ENCODE peak calls at places on chromosomes 3 and 15, in eight cellular contexts. F is A549, C is heart left ventricle, J is GM12891, G is prostate gland, T is breast epithelium, N is adrenal gland, U is IMR-90. X is an unnamed sample.

GRCh38 chr3:63791974-63792373 is 27.1 kb upstream of the C3orf49 start:
- DNase-seq in G (no peak), J (no peak), C (no peak), T (no peak), U (peak), F (peak), N (no peak), X (no peak)

GRCh38 chr3:13178107-13178506 is 104.9 kb upstream of the IQSEC1 start:
- DNase-seq in F (no peak), T (peak), N (no peak), G (no peak), U (no peak), J (no peak), C (no peak), X (no peak)

GRCh38 chr3:71542548-71543370 is 40.8 kb downstream of the FOXP1 start:
- DNase-seq in N (peak), U (peak), G (peak), C (peak), F (peak), T (peak), J (no peak), X (peak)

GRCh38 chr3:30847589-30847988 is 46.9 kb downstream of the GADL1 start:
- DNase-seq in T (no peak), F (no peak), J (no peak), G (no peak), N (no peak), U (no peak), C (no peak), X (no peak)

GRCh38 chr3:190458040-190458439 is 8.3 kb upstream of the TMEM207 start:
- DNase-seq in G (no peak), U (no peak), C (no peak), F (peak), T (no peak), J (no peak), N (no peak), X (no peak)

GRCh38 chr15:99502182-99502581 is 63.6 kb upstream of the MEF2A start:
- DNase-seq in F (no peak), T (no peak), C (no peak), N (no peak), G (no peak), U (no peak), J (no peak), X (peak)

GRCh38 chr3:160180581-160181216 is 44.5 kb upstream of the C3orf80 start:
- DNase-seq in G (peak), C (no peak), U (no peak), J (no peak), F (no peak), T (no peak), N (no peak), X (no peak)

GRCh38 chr3:155908086-155908485 is 37.6 kb downstream of the GMPS start:
- DNase-seq in G (no peak), U (no peak), C (no peak), F (no peak), N (no peak), J (no peak), T (no peak), X (no peak)

GRCh38 chr3:126449621-126450051 is 26.1 kb downstream of the ZXDC start:
- DNase-seq in C (peak), G (no peak), J (no peak), F (no peak), U (no peak), T (no peak), N (no peak), X (no peak)

GRCh38 chr3:4841783-4842440 is 137.3 kb upstream of the BHLHE40 start:
- DNase-seq in N (no peak), F (no peak), J (no peak), T (no peak), C (no peak), G (no peak), U (peak), X (no peak)

GRCh38 chr15:45307230-45307924 is 55.3 kb downstream of the SLC28A2 start:
- DNase-seq in F (peak), J (no peak), T (no peak), C (no peak), U (peak), N (no peak), G (peak), X (no peak)

GRCh38 chr3:36175113-36175812 is 205.0 kb upstream of the STAC start:
- DNase-seq in J (no peak), U (no peak), T (no peak), F (no peak), C (no peak), N (no peak), G (no peak), X (no peak)

GRCh38 chr3:39447637-39448483 is 19.6 kb upstream of the MOBP start:
- DNase-seq in U (peak), T (no peak), J (peak), F (peak), G (peak), C (peak), N (peak), X (no peak)

GRCh38 chr3:58353722-58354553 is 21.2 kb downstream of the PXK start:
- DNase-seq in G (no peak), C (no peak), J (no peak), T (no peak), N (no peak), F (no peak), U (peak), X (no peak)

GRCh38 chr3:16455001-16455400 is 58.5 kb downstream of the RFTN1 start:
- DNase-seq in T (no peak), G (no peak), J (no peak), U (no peak), F (no peak), C (no peak), N (no peak), X (no peak)

GRCh38 chr3:171186383-171186782 is 159.9 kb upstream of the SLC2A2 start:
- DNase-seq in N (no peak), F (no peak), J (no peak), G (no peak), T (no peak), U (no peak), C (no peak), X (no peak)

GRCh38 chr3:94787734-94788133 is 724.9 kb downstream of the NSUN3 start:
- DNase-seq in N (no peak), T (no peak), F (no peak), U (no peak), C (no peak), J (no peak), G (no peak), X (no peak)

GRCh38 chr3:14151471-14152083 is 26.7 kb downstream of the TMEM43 start:
- DNase-seq in J (no peak), F (no peak), G (no peak), T (no peak), C (no peak), N (no peak), U (no peak), X (no peak)

GRCh38 chr15:62584301-62585235 is 419.5 kb upstream of the C2CD4B start:
- DNase-seq in F (no peak), U (no peak), G (no peak), C (no peak), T (no peak), J (no peak), N (no peak), X (no peak)

GRCh38 chr3:18080198-18080689 is 337.8 kb upstream of the TBC1D5 start:
- DNase-seq in N (no peak), J (no peak), F (no peak), T (no peak), U (peak), G (no peak), C (no peak), X (no peak)

GRCh38 chr3:194129581-194130133 is 6.3 kb upstream of the HES1 start:
- DNase-seq in F (no peak), J (no peak), C (no peak), U (no peak), G (no peak), N (no peak), T (no peak), X (no peak)

GRCh38 chr3:14223595-14223994 is 45.0 kb downstream of the LSM3 start:
- DNase-seq in G (no peak), U (no peak), T (no peak), N (no peak), J (no peak), F (no peak), C (no peak), X (no peak)

GRCh38 chr3:23664459-23664858 is 141.3 kb upstream of the UBE2E1 start:
- DNase-seq in U (peak), T (no peak), C (no peak), F (no peak), N (no peak), G (no peak), J (no peak), X (no peak)

GRCh38 chr15:77048135-77048866 is 22.6 kb downstream of the TSPAN3 start:
- DNase-seq in N (no peak), F (no peak), C (no peak), U (peak), G (no peak), T (no peak), J (no peak), X (no peak)

GRCh38 chr3:25151497-25151896 is 276.6 kb upstream of the RARB start:
- DNase-seq in N (no peak), G (peak), F (no peak), J (no peak), C (no peak), U (no peak), T (no peak), X (no peak)

GRCh38 chr3:127544806-127545545 is 45.6 kb downstream of the TPRA1 start:
- DNase-seq in U (no peak), J (no peak), F (no peak), C (no peak), T (no peak), G (no peak), N (no peak), X (no peak)

GRCh38 chr3:195041871-195042740 is 228.9 kb downstream of the XXYLT1 start:
- DNase-seq in U (no peak), J (no peak), F (no peak), T (peak), N (no peak), G (no peak), C (no peak), X (no peak)

GRCh38 chr3:56870436-56870835 is 68.7 kb upstream of the ARHGEF3 start:
- DNase-seq in J (no peak), C (no peak), G (no peak), U (peak), T (no peak), N (no peak), F (no peak), X (no peak)

GRCh38 chr15:40469776-40470390 is 901 bp upstream of the CHST14 start:
- DNase-seq in C (no peak), J (no peak), N (no peak), U (peak), F (no peak), G (no peak), T (no peak), X (no peak)

GRCh38 chr15:64581408-64581761 is 121.0 kb downstream of the ZNF609 start:
- DNase-seq in J (no peak), U (no peak), C (no peak), N (no peak), T (no peak), G (no peak), F (no peak), X (no peak)
- TF ChIP-seq POLR2A in J (no peak), U (no peak), C (no peak), N (no peak), T (no peak), G (no peak), F (no peak), X (no peak)

GRCh38 chr3:111932962-111933361 is 45.9 kb upstream of the ABHD10 start:
- DNase-seq in U (no peak), G (no peak), C (no peak), F (no peak), T (no peak), J (no peak), N (no peak), X (no peak)
- TF ChIP-seq POLR2A in U (no peak), G (no peak), C (no peak), F (no peak), T (no peak), J (no peak), N (no peak), X (no peak)

DNA sequence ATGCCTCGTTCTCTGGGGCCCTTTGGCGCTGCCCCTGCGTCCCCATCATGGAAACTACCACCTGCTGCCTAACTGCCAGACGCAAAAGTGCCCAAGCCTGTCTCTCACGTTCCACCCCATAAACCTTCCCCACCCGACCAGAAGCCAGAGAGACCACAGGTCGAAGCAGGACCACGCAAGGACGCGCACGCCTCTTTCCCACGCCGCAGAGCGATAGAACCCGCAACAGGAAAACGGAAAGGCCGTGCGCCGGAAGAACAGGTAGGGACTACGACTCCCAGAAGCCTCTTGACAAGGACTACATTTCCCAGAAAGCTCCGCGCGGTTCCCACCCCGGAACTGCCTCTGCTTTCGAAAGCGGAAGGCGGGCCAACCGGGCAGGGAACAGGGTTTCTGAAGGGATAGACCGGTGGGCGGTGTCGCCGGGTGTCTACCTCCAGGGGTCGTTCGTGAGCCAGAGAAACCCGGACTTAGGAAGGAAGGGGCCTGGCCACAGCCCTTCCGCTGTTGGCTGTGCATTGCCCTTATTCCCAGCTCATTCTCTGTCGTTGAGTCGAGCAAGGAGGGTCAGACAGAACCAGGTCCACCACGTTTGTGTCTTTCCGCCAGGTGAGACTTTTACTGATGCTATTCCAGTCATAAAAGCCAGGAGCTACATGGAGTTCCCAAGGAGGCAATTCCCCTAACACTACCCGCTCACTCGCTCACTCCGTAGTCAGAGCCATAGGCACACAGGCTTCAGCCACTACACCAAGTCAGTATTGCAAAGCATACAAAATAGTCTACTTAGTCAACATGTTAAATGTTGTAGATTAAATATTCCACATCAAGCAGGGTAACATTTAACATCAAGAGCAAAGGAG is 56.6 kb upstream of the ZBTB38 start:
- DNase-seq in T (peak), C (peak), J (peak), U (peak), N (peak), G (peak), F (peak), X (peak)
- TF ChIP-seq POLR2A in T (peak), C (peak), J (peak), U (peak), N (peak), G (peak), F (peak), X (no peak)

GRCh38 chr15:73630796-73631471 is 2.3 kb downstream of the NPTN start:
- DNase-seq in C (no peak), N (no peak), F (no peak), G (no peak), J (no peak), T (no peak), U (no peak), X (no peak)

GRCh38 chr15:73633991-73634495 is 854 bp upstream of the NPTN start:
- DNase-seq in U (peak), G (no peak), J (no peak), T (no peak), N (no peak), F (peak), C (no peak), X (no peak)

GRCh38 chr15:73632670-73633058 is 525 bp downstream of the NPTN start:
- DNase-seq in N (no peak), J (no peak), U (no peak), F (no peak), G (no peak), T (no peak), C (no peak), X (peak)

GRCh38 chr15:73631915-73632669 is 1.1 kb downstream of the NPTN start:
- DNase-seq in T (no peak), C (peak), F (peak), N (peak), J (no peak), U (peak), G (peak), X (peak)

DNA sequence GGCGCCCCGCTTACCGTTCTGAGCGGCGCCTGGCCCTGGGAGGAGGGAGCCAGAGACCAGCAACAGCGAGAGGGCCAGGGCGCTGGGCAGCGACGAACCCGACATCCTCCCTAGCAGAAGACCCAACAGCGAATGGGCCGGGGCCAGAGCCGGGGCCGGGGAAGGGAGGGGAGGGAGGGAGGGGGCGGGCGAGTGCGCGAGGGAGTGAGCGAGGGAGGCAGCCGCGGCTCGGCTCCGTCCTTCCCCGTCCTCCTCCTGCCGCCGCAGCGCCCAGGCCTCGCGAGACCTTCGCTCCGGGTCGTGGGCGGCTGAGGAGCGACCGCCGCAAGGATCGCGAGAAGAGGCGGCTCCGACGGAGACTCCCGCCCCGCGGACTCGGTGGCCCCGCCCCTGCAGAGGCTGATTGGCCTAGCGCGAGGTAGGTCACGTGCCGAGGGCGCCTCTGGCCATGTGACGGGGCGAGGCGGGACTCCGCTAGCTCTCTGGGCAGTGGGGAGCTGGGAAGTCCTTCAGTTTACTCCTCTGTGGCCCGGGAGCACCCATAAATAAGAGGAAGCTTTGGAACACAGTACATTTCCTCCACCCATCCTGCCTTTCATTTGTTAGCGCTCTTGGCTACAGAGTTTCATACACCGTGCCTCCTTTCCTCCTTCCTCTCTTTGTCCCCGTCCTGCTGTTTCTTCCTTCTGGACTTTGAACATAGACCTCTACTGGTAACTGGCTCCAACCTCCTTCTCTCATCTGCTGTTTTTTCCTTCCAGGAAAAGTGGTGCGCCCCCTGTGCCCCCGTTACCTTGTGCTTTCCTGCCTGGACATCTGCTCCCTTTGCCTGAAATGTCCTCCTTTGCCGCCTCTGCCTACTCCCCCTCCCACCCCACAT is at the start of gene NPTN:
- DNase-seq in J (peak), C (peak), U (peak), T (peak), G (peak), F (peak), N (peak), X (peak)
- TF ChIP-seq POLR2A in J (peak), C (peak), U (peak), T (peak), G (peak), F (peak), N (peak), X (no peak)

GRCh38 chr3:129116482-129116946 is 5.1 kb downstream of the RAB43 start:
- DNase-seq in N (peak), T (no peak), U (no peak), J (no peak), F (no peak), C (no peak), G (no peak), X (no peak)
- TF ChIP-seq POLR2A in N (no peak), T (no peak), U (no peak), J (no peak), F (no peak), C (no peak), G (no peak), X (no peak)

X was measured in lower leg skin.